ENCODE peak calls at places on chromosome 5, in eight cellular contexts. X is PC-9, Y is Karpas-422, C is GM23248, A is HCT116, M is GM23338, O is OCI-LY7, F is PC-3. E is an unnamed sample. For H3K9me2, the result is how much of the 10 kb centered on the place peaks cover.

GRCh38 chr5:159052282-159053011 is 47.3 kb downstream of the EBF1 start:
- DNase-seq in X (no peak), Y (peak), C (peak), A (no peak), M (peak), O (peak), F (no peak), E (no peak)

GRCh38 chr5:107893642-107894041 is 222.9 kb upstream of the EFNA5 start:
- DNase-seq in X (no peak), Y (no peak), C (peak), A (peak), M (no peak), O (no peak), F (no peak), E (no peak)

GRCh38 chr5:147539053-147539452 is 29.2 kb upstream of the DPYSL3 start:
- DNase-seq in X (no peak), Y (no peak), C (peak), A (no peak), M (no peak), O (no peak), F (peak), E (peak)

GRCh38 chr5:177470759-177471536 is 2.5 kb downstream of the DBN1 start:
- DNase-seq in X (no peak), Y (no peak), C (peak), A (no peak), M (no peak), O (no peak), F (peak), E (no peak)

GRCh38 chr5:37940931-37941623 is 101.2 kb upstream of the GDNF start:
- DNase-seq in X (no peak), Y (no peak), C (peak), A (no peak), M (no peak), O (no peak), F (peak), E (no peak)

GRCh38 chr5:104706570-104706969 is 1144.0 kb upstream of the NUDT12 start:
- DNase-seq in X (no peak), Y (no peak), C (no peak), A (no peak), M (no peak), O (no peak), F (peak), E (no peak)

GRCh38 chr5:139668064-139668880 is 20.1 kb downstream of the CXXC5 start:
- DNase-seq in X (no peak), Y (no peak), C (peak), A (no peak), M (peak), O (peak), F (peak), E (peak)

GRCh38 chr5:39100851-39101396 is 26.7 kb upstream of the RICTOR start:
- DNase-seq in X (peak), Y (no peak), C (peak), A (no peak), M (no peak), O (no peak), F (peak), E (no peak)

GRCh38 chr5:147369742-147370374 is 135.0 kb downstream of the STK32A start:
- DNase-seq in X (no peak), Y (peak), C (peak), A (peak), M (peak), O (no peak), F (peak), E (no peak)

GRCh38 chr5:138179277-138179857 is 455 bp downstream of the KIF20A start:
- DNase-seq in X (no peak), Y (peak), C (peak), A (no peak), M (peak), O (peak), F (no peak), E (peak)

GRCh38 chr5:170614071-170614490 is 110.3 kb downstream of the KCNIP1 start:
- DNase-seq in X (no peak), Y (no peak), C (no peak), A (no peak), M (no peak), O (no peak), F (no peak), E (no peak)

GRCh38 chr5:77076961-77077820 is 9.9 kb downstream of the ZBED3 start:
- DNase-seq in X (no peak), Y (no peak), C (peak), A (no peak), M (peak), O (peak), F (no peak), E (peak)

GRCh38 chr5:101675510-101675909 is 620.6 kb downstream of the SLCO4C1 start:
- DNase-seq in X (no peak), Y (no peak), C (no peak), A (no peak), M (no peak), O (no peak), F (no peak), E (no peak)

GRCh38 chr5:95620030-95620869 is at the start of gene GPR150:
- DNase-seq in X (peak), Y (peak), C (peak), A (no peak), M (peak), O (no peak), F (peak), E (peak)

GRCh38 chr5:53642006-53642405 is 81.6 kb downstream of the NDUFS4 start:
- DNase-seq in X (no peak), Y (peak), C (peak), A (no peak), M (no peak), O (peak), F (no peak), E (no peak)

GRCh38 chr5:153534102-153534501 is 43.6 kb downstream of the GRIA1 start:
- DNase-seq in X (no peak), Y (no peak), C (no peak), A (no peak), M (no peak), O (no peak), F (no peak), E (no peak)

GRCh38 chr5:37737326-37738056 is 102.3 kb downstream of the GDNF start:
- DNase-seq in X (peak), Y (no peak), C (no peak), A (no peak), M (peak), O (no peak), F (no peak), E (no peak)

GRCh38 chr5:2302169-2302568 is 419.4 kb upstream of the IRX4 start:
- DNase-seq in X (no peak), Y (no peak), C (no peak), A (no peak), M (no peak), O (no peak), F (no peak), E (no peak)

GRCh38 chr5:145824040-145824439 is 11.1 kb downstream of the PRELID2 start:
- DNase-seq in X (no peak), Y (no peak), C (no peak), A (no peak), M (no peak), O (no peak), F (no peak), E (no peak)

GRCh38 chr5:90909091-90909503 is 350.5 kb downstream of the ADGRV1 start:
- DNase-seq in X (no peak), Y (no peak), C (no peak), A (no peak), M (no peak), O (no peak), F (no peak), E (no peak)

GRCh38 chr5:180820788-180821321 is 18.2 kb upstream of the MGAT1 start:
- DNase-seq in X (no peak), Y (no peak), C (no peak), A (no peak), M (no peak), O (peak), F (no peak), E (no peak)

GRCh38 chr5:169567079-169567478 is 16.5 kb upstream of the SPDL1 start:
- DNase-seq in X (no peak), Y (no peak), C (peak), A (no peak), M (peak), O (no peak), F (peak), E (peak)

DNA sequence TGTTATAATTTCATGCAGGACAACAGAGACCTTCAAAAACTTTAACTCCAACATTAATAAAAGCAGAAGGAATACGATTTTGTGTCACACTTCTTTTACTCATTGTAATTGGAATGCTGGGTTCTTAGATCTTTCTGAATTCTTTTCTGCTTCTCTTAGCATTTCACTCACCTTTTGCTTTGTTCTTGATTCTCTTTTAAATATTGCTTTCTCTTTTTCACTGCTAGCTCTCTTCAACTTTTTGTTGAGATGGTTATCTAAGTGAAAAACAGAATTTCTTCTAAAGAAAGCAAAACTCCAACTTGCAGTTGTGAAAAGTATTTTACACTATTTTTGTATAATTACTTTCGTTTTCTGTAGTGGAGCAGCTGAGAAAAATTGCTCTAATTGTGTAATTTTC is 212.6 kb upstream of the KIF2A start:
- DNase-seq in X (no peak), Y (no peak), C (no peak), A (no peak), M (no peak), O (no peak), F (no peak), E (no peak)
- H3K9me2 ChIP-seq in X (under half), Y (under half), C (under half), A (under half), M (under half), O (under half), F (under half), E (under half)

DNA sequence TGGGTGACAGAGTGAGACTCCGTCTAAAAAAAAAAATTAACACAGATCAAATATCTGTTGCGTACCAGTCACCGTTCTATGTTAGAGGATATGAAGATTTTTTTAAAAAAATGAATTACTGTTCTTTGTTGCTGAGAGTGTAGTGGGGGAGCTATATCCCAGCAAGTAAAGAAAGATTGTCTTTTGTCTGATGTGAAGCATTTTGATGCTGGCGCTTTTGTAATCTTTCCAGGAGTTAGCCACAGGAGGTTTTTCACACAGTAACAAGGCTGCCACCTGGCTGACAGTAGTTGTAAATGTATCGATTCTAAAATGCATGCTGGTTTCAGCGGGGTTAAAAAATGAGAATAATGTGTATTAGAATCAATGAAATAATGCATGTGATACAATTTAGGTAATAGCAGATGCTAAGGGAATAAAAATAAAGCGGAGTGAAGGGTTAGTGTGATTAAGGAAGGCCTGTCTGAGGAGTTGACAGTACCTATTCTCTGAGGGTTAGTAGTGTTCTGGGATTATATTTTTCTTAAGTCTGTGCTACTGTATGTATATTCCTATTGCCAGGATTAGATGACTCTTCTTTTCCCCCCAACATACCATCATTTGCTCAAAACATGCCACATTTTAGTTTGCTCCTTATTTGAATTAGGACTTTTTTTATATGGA is 3.4 kb downstream of the LMNB1 start:
- DNase-seq in X (peak), Y (peak), C (peak), A (no peak), M (peak), O (peak), F (peak), E (peak)
- H3K4me3 ChIP-seq in X (no peak), Y (peak), C (peak), A (no peak), M (peak), O (peak), F (peak), E (no peak)

DNA sequence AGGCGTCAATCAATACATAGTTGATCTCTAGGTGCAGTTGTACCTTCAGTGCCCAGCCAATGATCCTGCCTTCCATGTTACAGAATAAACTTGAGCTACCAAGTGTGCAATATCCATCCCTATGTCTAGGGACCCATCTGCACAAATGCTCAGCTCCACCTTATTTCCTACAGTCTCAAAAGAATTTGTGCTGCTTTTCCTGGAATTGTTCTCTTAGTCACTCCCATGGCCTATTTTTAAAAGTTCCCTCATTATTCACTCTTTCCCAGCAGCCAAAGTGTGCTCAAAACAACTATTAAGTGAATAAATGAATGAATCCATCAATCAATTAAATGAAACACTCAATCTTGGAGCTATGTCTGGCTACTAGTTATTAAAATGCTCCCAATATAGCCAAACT is 14.7 kb downstream of the LIX1 start:
- DNase-seq in X (no peak), Y (no peak), C (peak), A (no peak), M (no peak), O (no peak), F (no peak), E (no peak)
- H3K9me2 ChIP-seq in X (under half), Y (under half), C (under half), A (under half), M (under half), O (under half), F (under half), E (under half)

GRCh38 chr5:124743534-124744169 is 2.8 kb downstream of the ZNF608 start:
- DNase-seq in X (no peak), Y (no peak), C (peak), A (no peak), M (no peak), O (peak), F (no peak), E (peak)
- H3K4me3 ChIP-seq in X (no peak), Y (peak), C (peak), A (peak), M (peak), O (peak), F (peak), E (peak)

GRCh38 chr5:123512631-123513461 is 869 bp downstream of the CSNK1G3 start:
- DNase-seq in X (peak), Y (peak), C (peak), A (no peak), M (peak), O (peak), F (peak), E (peak)
- H3K9me2 ChIP-seq in X (under half), Y (under half), C (under half), A (under half), M (under half), O (under half), F (under half), E (under half)

DNA sequence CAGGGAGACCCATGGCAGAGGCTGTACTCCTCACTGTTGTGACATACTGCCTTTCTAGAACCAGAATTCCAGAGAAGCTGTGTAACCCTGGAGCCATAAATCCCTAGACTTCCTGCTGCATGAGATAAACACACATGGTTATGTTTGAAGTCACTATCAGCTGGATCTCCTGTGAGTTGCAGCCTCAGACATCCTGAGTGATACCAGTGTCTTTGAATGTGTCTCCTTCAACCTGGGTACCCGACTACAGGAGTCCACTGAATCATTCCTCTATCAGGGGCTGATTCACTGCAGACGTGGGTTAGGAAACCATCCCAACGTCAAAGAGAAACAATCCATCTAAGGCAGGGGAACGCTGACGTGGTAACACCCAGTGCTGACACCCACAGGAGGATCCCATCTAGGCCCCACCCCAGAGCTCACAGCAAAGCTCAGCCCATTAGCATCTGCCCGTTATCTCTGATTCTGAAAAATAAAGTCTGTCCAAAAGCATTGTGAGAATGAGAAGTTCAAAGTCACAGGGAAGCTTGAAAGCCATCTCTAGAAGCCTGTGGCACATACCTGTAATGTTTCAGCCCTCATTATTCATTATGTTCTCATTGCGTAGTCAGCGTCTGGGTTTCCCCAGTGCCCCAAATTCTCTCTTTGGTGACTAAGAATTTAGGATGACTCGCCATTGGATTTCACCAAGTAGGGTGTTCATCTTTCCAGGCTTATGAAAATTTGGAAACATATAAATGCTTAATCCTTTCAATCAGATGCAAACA is 36.3 kb upstream of the BASP1 start:
- DNase-seq in X (peak), Y (no peak), C (peak), A (no peak), M (no peak), O (no peak), F (peak), E (peak)
- H3K4me3 ChIP-seq in X (no peak), Y (no peak), C (peak), A (no peak), M (no peak), O (no peak), F (no peak), E (no peak)

GRCh38 chr5:56461584-56461983 is 228.5 kb upstream of the ANKRD55 start:
- DNase-seq in X (no peak), Y (no peak), C (no peak), A (no peak), M (no peak), O (no peak), F (no peak), E (no peak)

GRCh38 chr5:56460681-56461191 is 227.6 kb upstream of the ANKRD55 start:
- DNase-seq in X (no peak), Y (no peak), C (no peak), A (no peak), M (no peak), O (no peak), F (no peak), E (no peak)

GRCh38 chr5:56457887-56458451 is 224.8 kb upstream of the ANKRD55 start:
- DNase-seq in X (no peak), Y (no peak), C (peak), A (no peak), M (no peak), O (no peak), F (no peak), E (no peak)

GRCh38 chr5:56459978-56460377 is 226.8 kb upstream of the ANKRD55 start:
- DNase-seq in X (no peak), Y (no peak), C (no peak), A (no peak), M (no peak), O (no peak), F (no peak), E (no peak)

GRCh38 chr5:56459394-56459793 is 226.3 kb upstream of the ANKRD55 start:
- DNase-seq in X (no peak), Y (no peak), C (no peak), A (no peak), M (no peak), O (no peak), F (no peak), E (no peak)
- H3K9me2 ChIP-seq in X (under half), Y (under half), C (under half), A (under half), M (under half), O (under half), F (under half), E (under half)